ENCODE peak calls at places on chromosome 6, in four cellular contexts. G, F, H and L are unnamed samples. For H3K4me1, the result is how much of the 10 kb centered on the place peaks cover.

GRCh38 chr6:24844903-24845302 is 46.2 kb upstream of the ARMH2 start:
- DNase-seq in H (no peak), G (no peak), F (no peak), L (no peak)

GRCh38 chr6:71211799-71212198 is 76.8 kb upstream of the OGFRL1 start:
- DNase-seq in G (no peak), F (no peak), H (no peak), L (no peak)

GRCh38 chr6:39561536-39562266 is 163.5 kb downstream of the KIF6 start:
- DNase-seq in G (no peak), H (peak), F (no peak), L (no peak)

GRCh38 chr6:139144490-139145085 is 9.7 kb downstream of the HECA start:
- DNase-seq in G (no peak), F (no peak), H (no peak), L (no peak)

GRCh38 chr6:77454386-77454785 is 8.9 kb downstream of the HTR1B start:
- DNase-seq in F (no peak), G (no peak), H (no peak), L (no peak)

GRCh38 chr6:34390531-34391013 is 1.9 kb downstream of the NUDT3 start:
- DNase-seq in F (no peak), G (no peak), H (no peak), L (no peak)

GRCh38 chr6:43492673-43493072 is 15.3 kb downstream of the TJAP1 start:
- DNase-seq in G (no peak), F (no peak), H (peak), L (no peak)

GRCh38 chr6:156164701-156165454 is 612.3 kb upstream of the ARID1B start:
- DNase-seq in F (no peak), G (no peak), H (no peak), L (no peak)

GRCh38 chr6:30169658-30170614 is 6.6 kb downstream of the TRIM15 start:
- DNase-seq in G (peak), H (peak), F (no peak), L (no peak)

GRCh38 chr6:29656798-29657197 is at the start of gene MOG:
- DNase-seq in F (no peak), H (no peak), G (no peak), L (no peak)

GRCh38 chr6:31336872-31337496 is 20.0 kb downstream of the HLA-B start:
- DNase-seq in G (no peak), H (peak), F (no peak), L (no peak)

GRCh38 chr6:151782560-151782959 is 24.9 kb upstream of the ESR1 start:
- DNase-seq in F (no peak), G (no peak), H (no peak), L (no peak)

GRCh38 chr6:82365011-82365751 is 1.6 kb downstream of the TPBG start:
- DNase-seq in G (peak), H (peak), F (peak), L (peak)

GRCh38 chr6:36436466-36436865 is 6.2 kb downstream of the PXT1 start:
- DNase-seq in F (no peak), G (no peak), H (peak), L (no peak)
- H3K27ac ChIP-seq in F (no peak), G (no peak), H (no peak), L (no peak)

DNA sequence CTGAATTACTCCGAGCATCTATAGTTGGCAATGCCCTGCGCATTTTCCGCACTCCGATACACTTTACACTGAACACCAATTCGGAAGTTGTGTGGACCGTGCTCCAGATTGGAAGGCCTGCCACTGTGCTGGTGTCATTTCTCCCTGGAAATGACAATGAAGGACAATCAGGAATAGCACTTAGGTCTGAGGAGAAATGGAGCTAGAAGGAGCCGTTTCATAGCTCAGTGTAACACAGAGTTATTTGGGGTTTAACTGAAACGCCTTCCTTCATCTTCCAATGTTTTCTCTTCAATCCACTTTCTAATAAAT is 501 bp upstream of the PLA2G7 start:
- DNase-seq in H (no peak), F (no peak), G (no peak), L (no peak)
- H3K4me1 ChIP-seq in H (under half), F (under half), G (under half), L (under half)

GRCh38 chr6:136501514-136501913 is 48.7 kb downstream of the MAP7 start:
- DNase-seq in F (no peak), G (no peak), H (no peak), L (no peak)

GRCh38 chr6:136500414-136500813 is 49.8 kb downstream of the MAP7 start:
- DNase-seq in G (no peak), F (no peak), H (no peak), L (no peak)

GRCh38 chr6:136502791-136503190 is 47.4 kb downstream of the MAP7 start:
- DNase-seq in H (peak), G (no peak), F (no peak), L (no peak)

GRCh38 chr6:136499370-136499769 is 50.9 kb downstream of the MAP7 start:
- DNase-seq in H (peak), G (no peak), F (no peak), L (no peak)

GRCh38 chr6:136501081-136501480 is 49.1 kb downstream of the MAP7 start:
- DNase-seq in H (no peak), G (no peak), F (no peak), L (no peak)
- H3K27ac ChIP-seq in H (no peak), G (no peak), F (no peak), L (no peak)

GRCh38 chr6:111417181-111417585 is 65.8 kb downstream of the REV3L start:
- DNase-seq in H (peak), G (no peak), F (no peak), L (no peak)

GRCh38 chr6:111416529-111416928 is 66.5 kb downstream of the REV3L start:
- DNase-seq in H (no peak), G (no peak), F (no peak), L (no peak)

GRCh38 chr6:111411978-111412574 is 70.9 kb downstream of the REV3L start:
- DNase-seq in H (no peak), G (no peak), F (no peak), L (no peak)

GRCh38 chr6:111411046-111411445 is 72.0 kb downstream of the REV3L start:
- DNase-seq in G (no peak), F (no peak), H (no peak), L (no peak)

GRCh38 chr6:111414373-111414772 is 68.6 kb downstream of the REV3L start:
- DNase-seq in G (no peak), F (no peak), H (no peak), L (no peak)
- H3K4me1 ChIP-seq in G (under half), F (under half), H (under half), L (under half)